ENCODE peak calls at places on chromosomes 12 and 14, in nine cellular contexts. One of them, this sample, is unnamed.
A peak's percentile ranks its signal among the peaks of the same experiment; 100 is the strongest.

GRCh38 chr12:104360157-104360556 is 56.6 kb downstream of the EID3 start:
- DNase-seq in GM10248: no peak
- DNase-seq in psoas muscle: no peak
- DNase-seq in Calu3: no peak
- DNase-seq in lung: no peak
- DNase-seq in body of pancreas: no peak
- DNase-seq in AG04449: no peak
- DNase-seq in fibroblast of mammary gland: peak; percentile 50
- DNase-seq in GM12865: no peak
- DNase-seq in this sample: no peak

GRCh38 chr12:96294831-96295230 is 100.7 kb downstream of the ELK3 start:
- DNase-seq in GM10248: no peak
- DNase-seq in body of pancreas: no peak
- DNase-seq in Calu3: no peak
- DNase-seq in psoas muscle: no peak
- DNase-seq in fibroblast of mammary gland: peak; percentile 57
- DNase-seq in AG04449: no peak
- DNase-seq in GM12865: peak; percentile 40
- DNase-seq in lung: no peak
- DNase-seq in this sample: no peak

GRCh38 chr12:104835317-104835716 is 122.8 kb downstream of the SLC41A2 start:
- DNase-seq in psoas muscle: no peak
- DNase-seq in Calu3: no peak
- DNase-seq in lung: no peak
- DNase-seq in fibroblast of mammary gland: no peak
- DNase-seq in AG04449: no peak
- DNase-seq in GM10248: no peak
- DNase-seq in GM12865: no peak
- DNase-seq in body of pancreas: no peak
- DNase-seq in this sample: no peak

GRCh38 chr12:30000401-30000800 is 216.7 kb upstream of the TMTC1 start:
- DNase-seq in GM12865: no peak
- DNase-seq in GM10248: no peak
- DNase-seq in lung: no peak
- DNase-seq in AG04449: no peak
- DNase-seq in fibroblast of mammary gland: peak; percentile 11
- DNase-seq in psoas muscle: no peak
- DNase-seq in Calu3: no peak
- DNase-seq in body of pancreas: no peak
- DNase-seq in this sample: no peak

GRCh38 chr12:43428088-43428600 is 123.9 kb downstream of the ADAMTS20 start:
- DNase-seq in GM10248: no peak
- DNase-seq in body of pancreas: no peak
- DNase-seq in GM12865: no peak
- DNase-seq in Calu3: no peak
- DNase-seq in AG04449: no peak
- DNase-seq in lung: no peak
- DNase-seq in fibroblast of mammary gland: no peak
- DNase-seq in psoas muscle: no peak
- DNase-seq in this sample: no peak

GRCh38 chr12:10620078-10620779 is 6.8 kb upstream of the MAGOHB start:
- DNase-seq in body of pancreas: no peak
- DNase-seq in Calu3: no peak
- DNase-seq in GM12865: no peak
- DNase-seq in GM10248: no peak
- DNase-seq in fibroblast of mammary gland: no peak
- DNase-seq in lung: no peak
- DNase-seq in psoas muscle: no peak
- DNase-seq in AG04449: no peak
- DNase-seq in this sample: no peak

GRCh38 chr12:106582661-106583577 is at the start of gene RFX4:
- DNase-seq in GM12865: no peak
- DNase-seq in AG04449: no peak
- DNase-seq in Calu3: no peak
- DNase-seq in body of pancreas: no peak
- DNase-seq in GM10248: no peak
- DNase-seq in lung: no peak
- DNase-seq in fibroblast of mammary gland: no peak
- DNase-seq in psoas muscle: no peak
- DNase-seq in this sample: no peak

GRCh38 chr14:52950410-52950897 is 396 bp downstream of the FERMT2 start:
- DNase-seq in body of pancreas: peak; percentile 45
- DNase-seq in fibroblast of mammary gland: peak; percentile 44
- DNase-seq in AG04449: no peak
- DNase-seq in Calu3: peak; percentile 57
- DNase-seq in lung: peak; percentile 44
- DNase-seq in psoas muscle: peak; percentile 81
- DNase-seq in GM10248: no peak
- DNase-seq in GM12865: peak; percentile 23
- DNase-seq in this sample: peak; percentile 33

DNA sequence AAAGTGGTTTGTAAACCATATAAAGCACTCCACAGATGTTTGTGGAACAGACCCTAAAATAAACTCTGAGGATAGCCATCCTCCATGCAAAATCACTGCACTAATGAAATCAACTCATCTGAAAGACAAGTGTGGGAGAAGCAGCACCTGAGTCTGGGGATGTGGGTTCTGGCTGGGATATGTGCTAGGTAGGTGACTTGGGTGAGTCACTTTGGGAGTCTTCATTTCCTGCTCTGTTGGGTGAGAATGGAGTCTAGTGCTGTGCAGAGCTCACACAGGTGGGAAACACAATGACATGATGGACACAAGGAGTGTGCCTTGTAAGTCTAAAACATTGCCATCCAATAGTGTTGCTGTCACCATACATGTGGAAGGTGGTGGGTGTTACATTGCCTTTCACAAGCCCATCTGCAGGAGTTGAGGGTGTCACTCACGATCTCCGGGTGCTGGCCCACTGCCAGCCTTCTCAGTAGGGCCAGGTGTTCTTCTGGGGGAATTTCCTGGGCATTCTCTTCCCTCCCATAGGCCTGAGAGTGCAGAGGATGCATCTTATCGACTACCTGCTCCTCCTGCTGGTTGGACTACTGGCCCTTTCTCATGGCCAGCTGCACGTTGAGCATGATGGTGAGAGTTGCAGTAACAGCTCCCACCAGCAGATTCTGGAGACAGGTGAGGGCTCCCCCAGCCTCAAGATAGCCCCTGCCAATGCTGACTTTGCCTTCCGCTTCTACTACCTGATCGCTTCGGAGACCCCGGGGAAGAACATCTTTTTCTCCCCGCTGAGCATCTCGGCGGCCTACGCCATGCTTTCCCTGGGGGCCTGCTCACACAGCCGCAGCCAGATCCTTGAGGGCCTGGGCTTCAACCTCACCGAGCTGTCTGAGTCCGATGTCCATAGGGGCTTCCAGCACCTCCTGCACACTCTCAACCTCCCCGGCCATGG is 2.0 kb downstream of the SERPINA4 start:
- DNase-seq in GM12865: no peak
- DNase-seq in fibroblast of mammary gland: no peak
- DNase-seq in GM10248: no peak
- DNase-seq in body of pancreas: peak; percentile 35
- DNase-seq in lung: no peak
- DNase-seq in Calu3: no peak
- DNase-seq in psoas muscle: no peak
- DNase-seq in AG04449: no peak
- DNase-seq in this sample: peak; percentile 11
- TF ChIP-seq CTCF in GM12865: no peak
- TF ChIP-seq CTCF in fibroblast of mammary gland: no peak
- TF ChIP-seq CTCF in GM10248: no peak
- TF ChIP-seq CTCF in body of pancreas: peak; percentile 13
- TF ChIP-seq CTCF in lung: no peak
- TF ChIP-seq CTCF in Calu3: no peak
- TF ChIP-seq CTCF in psoas muscle: no peak
- TF ChIP-seq CTCF in AG04449: no peak
- TF ChIP-seq CTCF in this sample: no peak

GRCh38 chr14:103105580-103106168 is 11.1 kb downstream of the EXOC3L4 start:
- DNase-seq in AG04449: no peak
- DNase-seq in body of pancreas: no peak
- DNase-seq in GM12865: peak; percentile 63
- DNase-seq in psoas muscle: no peak
- DNase-seq in fibroblast of mammary gland: no peak
- DNase-seq in Calu3: peak; percentile 57
- DNase-seq in GM10248: no peak
- DNase-seq in lung: no peak
- DNase-seq in this sample: no peak
- TF ChIP-seq CTCF in AG04449: no peak
- TF ChIP-seq CTCF in body of pancreas: no peak
- TF ChIP-seq CTCF in GM12865: peak; percentile 19
- TF ChIP-seq CTCF in psoas muscle: no peak
- TF ChIP-seq CTCF in fibroblast of mammary gland: no peak
- TF ChIP-seq CTCF in Calu3: no peak
- TF ChIP-seq CTCF in GM10248: peak; percentile 17
- TF ChIP-seq CTCF in lung: no peak
- TF ChIP-seq CTCF in this sample: no peak

GRCh38 chr14:24436355-24437019 is 6.1 kb downstream of the SDR39U1 start:
- DNase-seq in GM10248: peak; percentile 70
- DNase-seq in psoas muscle: no peak
- DNase-seq in fibroblast of mammary gland: peak; percentile 92
- DNase-seq in body of pancreas: peak; percentile 48
- DNase-seq in GM12865: peak; percentile 71
- DNase-seq in Calu3: peak; percentile 41
- DNase-seq in lung: no peak
- DNase-seq in AG04449: no peak
- DNase-seq in this sample: no peak

GRCh38 chr14:24437736-24438067 is 4.9 kb downstream of the SDR39U1 start:
- DNase-seq in Calu3: no peak
- DNase-seq in body of pancreas: no peak
- DNase-seq in GM10248: no peak
- DNase-seq in fibroblast of mammary gland: no peak
- DNase-seq in AG04449: no peak
- DNase-seq in GM12865: no peak
- DNase-seq in psoas muscle: no peak
- DNase-seq in lung: no peak
- DNase-seq in this sample: no peak

GRCh38 chr14:24435998-24436354 is 6.2 kb downstream of the KHNYN start:
- DNase-seq in AG04449: no peak
- DNase-seq in GM10248: no peak
- DNase-seq in body of pancreas: no peak
- DNase-seq in psoas muscle: no peak
- DNase-seq in GM12865: no peak
- DNase-seq in fibroblast of mammary gland: no peak
- DNase-seq in Calu3: no peak
- DNase-seq in lung: no peak
- DNase-seq in this sample: no peak

GRCh38 chr14:24438198-24439095 is 4.1 kb downstream of the SDR39U1 start:
- DNase-seq in body of pancreas: no peak
- DNase-seq in lung: no peak
- DNase-seq in psoas muscle: no peak
- DNase-seq in Calu3: no peak
- DNase-seq in GM12865: no peak
- DNase-seq in AG04449: no peak
- DNase-seq in fibroblast of mammary gland: no peak
- DNase-seq in GM10248: no peak
- DNase-seq in this sample: no peak

DNA sequence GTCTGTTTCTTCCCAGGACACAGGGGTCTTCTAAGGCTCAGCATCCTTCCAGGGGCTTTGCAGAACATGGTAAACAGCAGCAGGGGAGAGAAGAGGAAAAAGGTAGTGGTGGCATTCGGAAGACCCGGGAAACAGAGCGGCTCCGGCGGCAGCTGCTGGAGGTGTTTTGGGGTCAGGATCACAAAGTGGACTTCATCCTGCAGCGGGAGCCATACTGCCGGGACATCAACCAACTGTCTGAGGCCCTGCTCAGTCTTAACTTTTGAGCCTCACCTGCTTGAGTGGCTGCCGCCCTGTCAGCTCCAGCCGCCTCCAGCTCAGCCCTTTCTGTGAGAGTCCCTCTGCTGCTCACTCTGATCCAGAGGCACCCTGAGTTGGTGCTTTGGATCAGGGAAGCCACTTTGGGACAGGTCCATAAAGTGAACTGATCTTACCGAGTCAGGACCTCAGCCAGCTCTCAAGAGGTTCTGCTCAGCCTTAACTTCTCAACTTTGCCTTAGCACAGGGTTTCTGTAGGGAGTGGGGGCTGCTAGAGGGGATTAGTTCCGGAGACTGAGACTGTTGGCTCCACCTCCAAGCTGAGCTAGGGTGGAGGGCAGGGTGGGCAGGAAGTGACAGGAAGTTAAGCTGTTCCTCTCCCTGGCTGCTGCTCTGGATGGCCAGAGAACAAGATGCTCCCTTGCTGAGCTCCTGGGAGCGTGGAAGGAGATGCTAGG is 5.4 kb downstream of the SDR39U1 start:
- DNase-seq in GM12865: no peak
- DNase-seq in psoas muscle: no peak
- DNase-seq in fibroblast of mammary gland: no peak
- DNase-seq in body of pancreas: no peak
- DNase-seq in lung: no peak
- DNase-seq in GM10248: no peak
- DNase-seq in Calu3: no peak
- DNase-seq in AG04449: no peak
- DNase-seq in this sample: no peak
- TF ChIP-seq CTCF in GM12865: no peak
- TF ChIP-seq CTCF in psoas muscle: no peak
- TF ChIP-seq CTCF in fibroblast of mammary gland: no peak
- TF ChIP-seq CTCF in body of pancreas: no peak
- TF ChIP-seq CTCF in lung: no peak
- TF ChIP-seq CTCF in GM10248: no peak
- TF ChIP-seq CTCF in Calu3: peak; percentile 5
- TF ChIP-seq CTCF in AG04449: no peak
- TF ChIP-seq CTCF in this sample: no peak

DNA sequence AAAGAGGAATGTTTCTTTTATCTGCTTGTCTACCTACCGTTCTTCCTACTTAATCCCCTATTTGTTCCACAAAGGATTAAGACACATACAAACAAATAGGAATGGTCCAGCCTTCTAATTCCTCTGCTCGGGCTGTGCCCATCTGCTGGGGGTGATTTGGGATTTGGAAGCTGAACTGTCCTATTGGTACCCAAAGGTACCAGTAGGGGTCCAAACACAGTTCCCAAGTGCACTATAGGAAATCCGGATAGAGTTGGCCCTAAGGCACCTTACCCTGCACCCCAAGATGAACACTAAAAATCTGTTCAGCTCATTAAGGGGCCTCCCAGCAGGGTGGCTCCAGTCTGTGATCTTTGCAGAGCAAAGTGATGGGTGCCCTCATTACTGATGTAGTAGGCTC is 566.9 kb downstream of the NRXN3 start:
- DNase-seq in body of pancreas: no peak
- DNase-seq in Calu3: no peak
- DNase-seq in lung: no peak
- DNase-seq in fibroblast of mammary gland: no peak
- DNase-seq in psoas muscle: no peak
- DNase-seq in GM12865: no peak
- DNase-seq in AG04449: no peak
- DNase-seq in GM10248: no peak
- DNase-seq in this sample: no peak
- TF ChIP-seq CTCF in body of pancreas: no peak
- TF ChIP-seq CTCF in Calu3: no peak
- TF ChIP-seq CTCF in lung: no peak
- TF ChIP-seq CTCF in fibroblast of mammary gland: no peak
- TF ChIP-seq CTCF in psoas muscle: no peak
- TF ChIP-seq CTCF in GM12865: no peak
- TF ChIP-seq CTCF in AG04449: no peak
- TF ChIP-seq CTCF in GM10248: no peak
- TF ChIP-seq CTCF in this sample: no peak

This sample was measured in omental fat pad.